ENCODE peak calls at places on chromosomes 7 and 10, in eight cellular contexts. One of them, this sample, is unnamed.

GRCh38 chr7:130009848-130010688 is 41.1 kb downstream of the ZC3HC1 start:
- DNase-seq in fibroblast of pulmonary artery: peak; percentile 77
- DNase-seq in AG20443: peak; percentile 89
- DNase-seq in GM23248: peak; percentile 97
- DNase-seq in T-helper 9 cell: no peak
- DNase-seq in IMR-90: peak; percentile 89
- DNase-seq in PC-3: peak; percentile 87
- DNase-seq in midbrain: no peak
- DNase-seq in this sample: no peak

GRCh38 chr7:131507592-131508331 is 48.7 kb downstream of the PODXL start:
- DNase-seq in fibroblast of pulmonary artery: peak; percentile 73
- DNase-seq in AG20443: peak; percentile 82
- DNase-seq in GM23248: peak; percentile 86
- DNase-seq in T-helper 9 cell: peak; percentile 81
- DNase-seq in IMR-90: peak; percentile 60
- DNase-seq in PC-3: peak; percentile 72
- DNase-seq in midbrain: peak; percentile 83
- DNase-seq in this sample: peak; percentile 65

GRCh38 chr7:41247128-41247865 is 455.6 kb downstream of the INHBA start:
- DNase-seq in fibroblast of pulmonary artery: no peak
- DNase-seq in AG20443: no peak
- DNase-seq in GM23248: no peak
- DNase-seq in T-helper 9 cell: no peak
- DNase-seq in IMR-90: peak; percentile 74
- DNase-seq in PC-3: peak; percentile 96
- DNase-seq in midbrain: no peak
- DNase-seq in this sample: peak; percentile 24

GRCh38 chr10:28263136-28263857 is 39.6 kb downstream of the MPP7 start:
- DNase-seq in fibroblast of pulmonary artery: no peak
- DNase-seq in AG20443: no peak
- DNase-seq in GM23248: no peak
- DNase-seq in T-helper 9 cell: no peak
- DNase-seq in IMR-90: no peak
- DNase-seq in PC-3: no peak
- DNase-seq in midbrain: no peak
- DNase-seq in this sample: no peak

GRCh38 chr7:6576024-6576866 is 1.0 kb upstream of the ZDHHC4 start:
- DNase-seq in fibroblast of pulmonary artery: no peak
- DNase-seq in AG20443: no peak
- DNase-seq in GM23248: no peak
- DNase-seq in T-helper 9 cell: no peak
- DNase-seq in IMR-90: no peak
- DNase-seq in PC-3: peak; percentile 18
- DNase-seq in midbrain: no peak
- DNase-seq in this sample: no peak

GRCh38 chr10:120087109-120087508 is 194.6 kb downstream of the SEC23IP start:
- DNase-seq in fibroblast of pulmonary artery: no peak
- DNase-seq in AG20443: no peak
- DNase-seq in GM23248: no peak
- DNase-seq in T-helper 9 cell: no peak
- DNase-seq in IMR-90: no peak
- DNase-seq in PC-3: no peak
- DNase-seq in midbrain: no peak
- DNase-seq in this sample: no peak

GRCh38 chr10:48703776-48704555 is 19.3 kb downstream of the WDFY4 start:
- DNase-seq in fibroblast of pulmonary artery: no peak
- DNase-seq in AG20443: no peak
- DNase-seq in GM23248: no peak
- DNase-seq in T-helper 9 cell: no peak
- DNase-seq in IMR-90: no peak
- DNase-seq in PC-3: no peak
- DNase-seq in midbrain: no peak
- DNase-seq in this sample: no peak

GRCh38 chr7:31488562-31489203 is 25.2 kb upstream of the ITPRID1 start:
- DNase-seq in fibroblast of pulmonary artery: peak; percentile 17
- DNase-seq in AG20443: peak; percentile 43
- DNase-seq in GM23248: peak; percentile 52
- DNase-seq in T-helper 9 cell: no peak
- DNase-seq in IMR-90: no peak
- DNase-seq in PC-3: peak; percentile 87
- DNase-seq in midbrain: peak; percentile 63
- DNase-seq in this sample: peak; percentile 32

GRCh38 chr10:22598488-22598887 is 115.9 kb downstream of the PIP4K2A start:
- DNase-seq in fibroblast of pulmonary artery: no peak
- DNase-seq in AG20443: no peak
- DNase-seq in GM23248: no peak
- DNase-seq in T-helper 9 cell: no peak
- DNase-seq in IMR-90: no peak
- DNase-seq in PC-3: no peak
- DNase-seq in midbrain: no peak
- DNase-seq in this sample: no peak

This sample was measured in pons.